ENCODE peak calls at places on chromosomes 3 and 15, in six cellular contexts. One of them, this sample, is unnamed.

GRCh38 chr15:95620934-95621579 is 709.4 kb upstream of the NR2F2 start:
- DNase-seq in WTC11: no peak
- DNase-seq in caudate nucleus: no peak
- DNase-seq in activated naive CD4-positive, alpha-beta T cell treated with anti-CD3 and anti-CD28 coated beads, Interleukin-2, amount 50 U/mL, for 72 hours: no peak
- DNase-seq in AG10803: peak
- DNase-seq in Right ventricle myocardium superior: no peak
- DNase-seq in this sample: no peak

GRCh38 chr3:100401674-100402036 is 316 bp downstream of the LNP1 start:
- DNase-seq in Right ventricle myocardium superior: peak
- DNase-seq in WTC11: peak
- DNase-seq in caudate nucleus: peak
- DNase-seq in AG10803: peak
- DNase-seq in activated naive CD4-positive, alpha-beta T cell treated with anti-CD3 and anti-CD28 coated beads, Interleukin-2, amount 50 U/mL, for 72 hours: no peak
- DNase-seq in this sample: no peak

GRCh38 chr3:23710555-23710954 is 95.2 kb upstream of the UBE2E1 start:
- DNase-seq in activated naive CD4-positive, alpha-beta T cell treated with anti-CD3 and anti-CD28 coated beads, Interleukin-2, amount 50 U/mL, for 72 hours: no peak
- DNase-seq in Right ventricle myocardium superior: peak
- DNase-seq in WTC11: peak
- DNase-seq in AG10803: peak
- DNase-seq in caudate nucleus: no peak
- DNase-seq in this sample: peak

GRCh38 chr15:68352401-68353062 is 75.0 kb downstream of the FEM1B start:
- DNase-seq in WTC11: no peak
- DNase-seq in Right ventricle myocardium superior: no peak
- DNase-seq in caudate nucleus: no peak
- DNase-seq in activated naive CD4-positive, alpha-beta T cell treated with anti-CD3 and anti-CD28 coated beads, Interleukin-2, amount 50 U/mL, for 72 hours: no peak
- DNase-seq in AG10803: peak
- DNase-seq in this sample: peak

GRCh38 chr3:37904614-37905047 is 43.0 kb downstream of the CTDSPL start:
- DNase-seq in activated naive CD4-positive, alpha-beta T cell treated with anti-CD3 and anti-CD28 coated beads, Interleukin-2, amount 50 U/mL, for 72 hours: no peak
- DNase-seq in WTC11: no peak
- DNase-seq in Right ventricle myocardium superior: no peak
- DNase-seq in caudate nucleus: no peak
- DNase-seq in AG10803: peak
- DNase-seq in this sample: no peak

GRCh38 chr15:90184119-90184785 is 16.9 kb upstream of the SEMA4B start:
- DNase-seq in AG10803: peak
- DNase-seq in caudate nucleus: peak
- DNase-seq in activated naive CD4-positive, alpha-beta T cell treated with anti-CD3 and anti-CD28 coated beads, Interleukin-2, amount 50 U/mL, for 72 hours: no peak
- DNase-seq in Right ventricle myocardium superior: peak
- DNase-seq in WTC11: no peak
- DNase-seq in this sample: no peak

GRCh38 chr3:150248116-150248864 is 159.8 kb upstream of the TSC22D2 start:
- DNase-seq in Right ventricle myocardium superior: no peak
- DNase-seq in AG10803: peak
- DNase-seq in caudate nucleus: no peak
- DNase-seq in WTC11: no peak
- DNase-seq in activated naive CD4-positive, alpha-beta T cell treated with anti-CD3 and anti-CD28 coated beads, Interleukin-2, amount 50 U/mL, for 72 hours: no peak
- DNase-seq in this sample: peak

GRCh38 chr3:161500057-161500836 is 3.6 kb downstream of the OTOL1 start:
- DNase-seq in Right ventricle myocardium superior: no peak
- DNase-seq in AG10803: no peak
- DNase-seq in activated naive CD4-positive, alpha-beta T cell treated with anti-CD3 and anti-CD28 coated beads, Interleukin-2, amount 50 U/mL, for 72 hours: no peak
- DNase-seq in caudate nucleus: no peak
- DNase-seq in WTC11: no peak
- DNase-seq in this sample: no peak

GRCh38 chr3:115843206-115843605 is 219.9 kb downstream of the GAP43 start:
- DNase-seq in WTC11: no peak
- DNase-seq in Right ventricle myocardium superior: no peak
- DNase-seq in AG10803: no peak
- DNase-seq in activated naive CD4-positive, alpha-beta T cell treated with anti-CD3 and anti-CD28 coated beads, Interleukin-2, amount 50 U/mL, for 72 hours: no peak
- DNase-seq in caudate nucleus: no peak
- DNase-seq in this sample: no peak

GRCh38 chr15:77599899-77600298 is 32.8 kb downstream of the LINGO1 start:
- DNase-seq in caudate nucleus: peak
- DNase-seq in WTC11: peak
- DNase-seq in Right ventricle myocardium superior: peak
- DNase-seq in AG10803: no peak
- DNase-seq in activated naive CD4-positive, alpha-beta T cell treated with anti-CD3 and anti-CD28 coated beads, Interleukin-2, amount 50 U/mL, for 72 hours: no peak
- DNase-seq in this sample: no peak